ENCODE peak calls at places on chromosome 2, in seven cellular contexts. H, D, Y, R, X, E and I are unnamed samples.
A peak's percentile ranks its signal among the peaks of the same experiment; 100 is the strongest.

GRCh38 chr2:31877008-31877407 is 133.8 kb downstream of the MEMO1 start:
- DNase-seq in E (no peak), H (peak; percentile 11), X (no peak), D (peak; percentile 53), Y (no peak), R (peak; percentile 64), I (no peak)

GRCh38 chr2:37665622-37666362 is 5.7 kb downstream of the CDC42EP3 start:
- DNase-seq in X (no peak), Y (no peak), D (no peak), H (no peak), E (no peak), R (no peak), I (no peak)

GRCh38 chr2:19893520-19894134 is 8.2 kb downstream of the TTC32 start:
- DNase-seq in D (no peak), Y (no peak), R (no peak), H (no peak), X (no peak), E (no peak), I (no peak)

GRCh38 chr2:5869871-5870375 is 177.7 kb downstream of the SOX11 start:
- DNase-seq in D (no peak), H (no peak), R (no peak), X (no peak), Y (no peak), E (no peak), I (no peak)

GRCh38 chr2:224242543-224242942 is 159.4 kb downstream of the FAM124B start:
- DNase-seq in E (no peak), R (no peak), D (no peak), X (no peak), Y (no peak), H (peak; percentile 43), I (no peak)

GRCh38 chr2:238494573-238494961 is 67.8 kb downstream of the ASB1 start:
- DNase-seq in R (no peak), Y (no peak), D (no peak), X (no peak), H (no peak), E (no peak), I (no peak)

GRCh38 chr2:218829868-218830451 is 1.6 kb downstream of the PRKAG3 start:
- DNase-seq in D (no peak), Y (no peak), R (no peak), X (no peak), E (no peak), H (peak; percentile 26), I (no peak)

GRCh38 chr2:13560322-13560721 is 843.6 kb downstream of the TRIB2 start:
- DNase-seq in X (no peak), H (no peak), R (no peak), E (no peak), D (no peak), Y (no peak), I (no peak)

GRCh38 chr2:33116799-33117198 is 170.0 kb downstream of the LTBP1 start:
- DNase-seq in R (no peak), H (no peak), Y (no peak), X (no peak), E (no peak), D (no peak), I (no peak)

GRCh38 chr2:30354621-30355020 is 92.4 kb upstream of the LCLAT1 start:
- DNase-seq in Y (no peak), X (no peak), H (no peak), D (no peak), E (no peak), R (no peak), I (no peak)

GRCh38 chr2:51650769-51651168 is 618.8 kb upstream of the NRXN1 start:
- DNase-seq in E (no peak), D (no peak), X (no peak), Y (no peak), H (no peak), R (no peak), I (no peak)
- H3K4me3 ChIP-seq in E (no peak overlapping the region), D (no peak overlapping the region), X (no peak overlapping the region), Y (no peak overlapping the region), H (no peak overlapping the region), R (no peak overlapping the region), I (no peak overlapping the region)

GRCh38 chr2:96353606-96354095 is 18.1 kb downstream of the NCAPH start:
- DNase-seq in R (peak; percentile 58), Y (no peak), H (no peak), D (no peak), X (no peak), E (no peak), I (no peak)
- H3K4me3 ChIP-seq in R (no peak overlapping the region), Y (no peak overlapping the region), H (no peak overlapping the region), D (no peak overlapping the region), X (no peak overlapping the region), E (no peak overlapping the region), I (no peak overlapping the region)

DNA sequence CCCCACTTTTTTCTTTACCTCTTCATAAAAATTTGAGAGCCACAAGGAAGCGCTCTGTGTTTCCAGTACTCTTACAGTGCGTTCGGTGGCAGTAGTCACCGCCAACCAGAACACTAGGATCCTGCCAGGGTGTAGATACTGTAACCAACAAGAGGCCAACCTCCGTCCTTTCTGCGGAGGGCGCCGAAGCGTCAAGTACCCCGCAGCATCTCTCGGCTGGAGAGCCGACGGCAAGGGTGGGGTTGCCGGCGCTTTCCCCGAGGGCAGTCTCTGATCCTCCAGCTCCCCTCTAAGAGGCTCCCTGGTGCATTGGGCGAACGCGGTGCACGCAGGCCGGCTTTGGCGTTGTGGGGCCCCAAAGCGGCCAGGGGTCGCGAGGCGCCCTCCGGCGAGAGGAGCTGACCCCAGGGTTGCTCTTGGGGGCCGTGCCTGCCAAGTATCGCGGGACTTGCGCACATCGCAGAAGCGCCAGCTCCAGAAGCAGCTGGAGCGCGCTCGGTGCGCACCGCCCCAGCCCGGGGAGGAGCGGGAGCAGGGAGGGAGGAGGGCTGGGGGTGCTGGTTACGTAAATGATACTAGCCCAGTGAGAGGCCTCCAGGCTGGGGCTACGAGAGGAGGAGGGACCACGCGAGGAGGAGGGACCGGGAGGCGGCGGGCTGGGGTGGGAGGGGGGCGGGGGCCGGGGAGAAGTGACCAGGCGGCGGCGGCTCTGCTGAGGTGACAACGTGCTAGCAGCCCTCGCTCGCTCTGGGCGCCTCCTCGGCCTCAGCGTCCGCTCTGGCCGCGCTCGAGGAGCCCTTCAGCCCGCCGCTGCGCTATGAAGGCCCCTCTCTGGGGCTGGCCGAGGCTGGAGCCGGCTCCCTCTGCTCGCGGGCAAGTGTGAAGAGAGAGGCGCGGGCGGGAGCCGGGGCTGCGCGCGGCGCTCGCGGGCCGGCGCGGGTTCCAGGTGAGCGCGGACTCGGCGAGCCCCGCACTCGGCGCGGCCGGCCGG is at the start of gene GALNT13:
- DNase-seq in D (peak; percentile 97), H (peak; percentile 44), Y (no peak), X (no peak), E (no peak), R (no peak), I (no peak)
- H3K4me3 ChIP-seq in D (peak within 1 kb of the TSS; percentile 86), H (peak within 1 kb of the TSS; percentile 14), Y (no peak within 1 kb of the TSS), X (no peak within 1 kb of the TSS), E (no peak within 1 kb of the TSS), R (peak within 1 kb of the TSS; percentile 42), I (peak within 1 kb of the TSS; percentile 27)

GRCh38 chr2:70551156-70551555 is 2.5 kb downstream of the TGFA start:
- DNase-seq in H (no peak), Y (no peak), X (no peak), D (no peak), R (no peak), E (no peak), I (peak; percentile 80)

GRCh38 chr2:70553334-70553583 is 367 bp downstream of the TGFA start:
- DNase-seq in D (peak; percentile 32), X (no peak), E (peak; percentile 11), R (no peak), Y (peak; percentile 38), H (peak; percentile 68), I (no peak)

GRCh38 chr2:70553584-70554337 is at the start of gene TGFA:
- DNase-seq in D (peak; percentile 82), Y (peak; percentile 68), E (no peak), H (peak; percentile 97), X (peak; percentile 78), R (no peak), I (no peak)

GRCh38 chr2:70554338-70554892 is 789 bp upstream of the TGFA start:
- DNase-seq in H (no peak), X (no peak), R (no peak), D (no peak), Y (no peak), E (no peak), I (no peak)

DNA sequence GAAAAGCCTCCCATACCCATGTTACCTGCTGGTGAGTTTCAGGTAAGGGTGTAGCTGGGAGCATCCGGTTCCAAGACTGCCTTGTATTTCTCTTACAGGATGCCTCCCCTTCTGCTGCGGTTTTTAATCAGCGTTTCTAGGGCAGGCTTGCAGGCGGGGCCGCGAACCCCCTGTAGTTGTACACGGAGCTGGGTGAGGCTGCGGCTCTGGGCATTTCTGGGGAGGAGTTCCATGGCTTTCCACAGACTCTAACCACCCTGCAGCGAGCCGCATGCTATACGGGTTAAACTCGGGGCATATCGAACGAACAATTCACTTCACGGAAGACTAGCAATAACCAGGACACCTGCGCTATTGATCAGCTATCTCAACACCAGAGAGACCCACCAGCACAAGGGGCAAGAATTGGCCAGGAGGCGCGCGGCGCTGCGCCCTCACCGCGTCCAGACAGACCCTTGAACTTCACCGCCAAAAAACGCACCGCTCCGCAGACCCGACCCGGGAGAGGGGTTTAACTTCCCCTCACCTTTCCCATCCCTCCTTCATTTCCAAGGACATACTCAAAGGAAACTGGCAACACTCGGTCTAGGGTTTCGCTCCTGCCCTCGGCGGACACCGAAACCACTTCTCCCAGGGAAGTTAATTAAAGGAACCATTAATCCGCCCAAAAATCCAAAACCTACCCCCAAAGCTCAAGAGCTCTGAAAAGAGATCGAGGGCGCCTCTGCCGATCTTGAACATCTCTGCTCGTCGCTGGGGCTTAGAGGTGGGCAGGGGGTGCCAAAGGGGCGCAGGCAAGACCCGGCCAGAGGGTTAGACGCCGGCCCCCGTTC is 909 bp downstream of the TGFA start:
- DNase-seq in E (no peak), R (no peak), Y (peak; percentile 22), X (peak; percentile 46), H (peak; percentile 71), D (no peak), I (no peak)
- H3K4me3 ChIP-seq in E (peak overlapping the region; percentile 50), R (no peak overlapping the region), Y (peak overlapping the region; percentile 38), X (peak overlapping the region; percentile 64), H (peak overlapping the region; percentile 92), D (peak overlapping the region; percentile 59), I (peak overlapping the region; percentile 94)

DNA sequence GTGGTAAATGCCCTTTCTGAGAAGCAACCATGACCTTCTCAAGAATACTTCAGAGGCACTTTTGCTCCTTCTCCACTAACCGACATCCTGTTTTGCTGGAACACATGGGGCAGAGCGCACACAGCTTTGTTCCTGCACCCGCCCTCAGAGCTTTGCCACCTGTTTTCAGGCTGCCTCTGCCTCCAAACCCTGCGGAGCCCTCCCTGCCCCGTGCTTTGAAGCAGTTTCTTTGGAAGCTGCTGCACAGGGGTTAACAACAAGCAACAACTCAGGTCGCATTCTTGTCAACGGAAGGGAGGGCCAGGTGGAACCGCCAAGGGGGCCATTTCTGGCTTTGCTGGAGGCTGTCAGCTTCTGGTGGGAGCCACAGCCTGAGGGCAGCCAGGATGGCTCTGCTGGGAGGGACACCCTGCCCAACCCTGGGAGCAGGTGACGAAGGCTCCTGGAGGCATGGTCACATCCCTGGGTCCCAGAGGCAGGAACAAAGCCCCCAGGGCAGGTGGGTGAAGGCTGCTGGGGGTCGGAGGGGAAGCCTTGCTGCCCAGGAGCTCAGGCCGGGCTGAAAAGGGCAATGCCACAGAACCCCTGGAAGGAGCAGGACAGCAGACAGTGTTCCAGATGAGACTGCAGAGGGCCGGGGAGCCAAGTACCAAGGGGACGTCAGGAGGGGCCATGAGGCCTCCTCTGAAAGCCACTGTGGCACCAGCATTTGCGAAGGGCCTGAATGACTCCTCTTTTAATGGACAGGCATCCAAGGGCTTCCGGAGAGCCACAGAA is 46.8 kb downstream of the MRPS5 start:
- DNase-seq in D (no peak), Y (peak; percentile 78), H (no peak), R (no peak), X (peak; percentile 63), E (no peak), I (no peak)
- H3K4me3 ChIP-seq in D (no peak overlapping the region), Y (peak overlapping the region; percentile 69), H (no peak overlapping the region), R (no peak overlapping the region), X (peak overlapping the region; percentile 68), E (no peak overlapping the region), I (no peak overlapping the region)

GRCh38 chr2:39778233-39778632 is 825 bp downstream of the THUMPD2 start:
- DNase-seq in H (no peak), E (no peak), D (no peak), R (no peak), X (no peak), Y (no peak), I (no peak)
- H3K4me3 ChIP-seq in H (peak overlapping the region; percentile 59), E (peak overlapping the region; percentile 86), D (peak overlapping the region; percentile 55), R (peak overlapping the region; percentile 78), X (peak overlapping the region; percentile 74), Y (peak overlapping the region; percentile 89), I (peak overlapping the region; percentile 83)